ENCODE peak calls at places on chromosomes 2 and 18, in seven cellular contexts. C is MM.1S, N is upper lobe of right lung, R is brain microvascular endothelial cell, O is uterus, G is tibial artery, E is HCT116. A is an unnamed sample.

GRCh38 chr2:183214680-183215079 is 90.4 kb downstream of the NUP35 start:
- DNase-seq in C (no peak), N (no peak), R (no peak), O (no peak), G (no peak), E (no peak), A (no peak)

GRCh38 chr2:23363831-23364230 is 21.1 kb upstream of the KLHL29 start:
- DNase-seq in C (no peak), N (no peak), R (no peak), O (no peak), G (no peak), E (no peak), A (no peak)

GRCh38 chr2:173979721-173980351 is 14.7 kb upstream of the SP3 start:
- DNase-seq in C (no peak), N (no peak), R (no peak), O (no peak), G (peak), E (no peak), A (no peak)

GRCh38 chr2:230798769-230799399 is 65.9 kb upstream of the ITM2C start:
- DNase-seq in C (peak), N (no peak), R (peak), O (no peak), G (no peak), E (no peak), A (peak)

GRCh38 chr2:205563646-205564045 is 118.7 kb upstream of the NRP2 start:
- DNase-seq in C (no peak), N (peak), R (no peak), O (no peak), G (peak), E (peak), A (peak)

GRCh38 chr2:43142921-43143438 is 83.4 kb downstream of the ZFP36L2 start:
- DNase-seq in C (no peak), N (no peak), R (no peak), O (no peak), G (no peak), E (peak), A (peak)

GRCh38 chr2:37011126-37011525 is 44.8 kb upstream of the STRN start:
- DNase-seq in C (no peak), N (no peak), R (no peak), O (no peak), G (no peak), E (no peak), A (peak)

GRCh38 chr2:136305517-136306192 is 187.7 kb upstream of the CXCR4 start:
- DNase-seq in C (peak), N (no peak), R (no peak), O (no peak), G (no peak), E (no peak), A (no peak)

GRCh38 chr2:213016166-213016983 is 135.0 kb downstream of the IKZF2 start:
- DNase-seq in C (no peak), N (no peak), R (no peak), O (no peak), G (no peak), E (no peak), A (no peak)

GRCh38 chr2:33340265-33340664 is 136.2 kb upstream of the RASGRP3 start:
- DNase-seq in C (no peak), N (peak), R (peak), O (peak), G (peak), E (no peak), A (no peak)

GRCh38 chr2:63856302-63856600 is 14.6 kb downstream of the UGP2 start:
- DNase-seq in C (no peak), N (no peak), R (no peak), O (no peak), G (no peak), E (no peak), A (no peak)

GRCh38 chr2:71746946-71747501 is 293.7 kb downstream of the DYSF start:
- DNase-seq in C (peak), N (no peak), R (no peak), O (peak), G (peak), E (no peak), A (no peak)

GRCh38 chr2:47272905-47273758 is 118.0 kb upstream of the STPG4 start:
- DNase-seq in C (no peak), N (no peak), R (no peak), O (no peak), G (no peak), E (no peak), A (no peak)

GRCh38 chr18:37533647-37534565 is 31.7 kb downstream of the CELF4 start:
- DNase-seq in C (no peak), N (no peak), R (no peak), O (no peak), G (no peak), E (no peak), A (peak)
- TF ChIP-seq CTCF in C (peak), N (no peak), R (peak), O (no peak), G (no peak), E (peak), A (peak)

DNA sequence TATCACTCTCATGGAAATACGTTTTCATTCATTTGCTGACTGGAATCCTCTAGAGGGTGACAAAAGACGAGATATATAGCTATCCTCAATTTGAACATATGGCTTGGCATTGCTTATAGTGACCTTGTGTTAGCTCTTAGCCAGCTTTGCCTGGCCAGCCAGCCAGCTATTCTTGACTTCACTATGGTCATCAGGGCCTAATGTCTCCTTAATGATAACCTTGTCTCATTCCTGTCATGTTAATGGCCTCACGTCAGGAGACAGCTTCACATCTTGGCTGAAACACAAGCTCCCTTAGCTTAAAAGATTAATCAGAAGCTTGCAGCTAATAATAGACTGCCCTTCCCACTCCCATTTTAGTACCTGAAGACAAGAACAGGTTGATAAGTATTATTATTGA is 1517.5 kb upstream of the PIK3C3 start:
- DNase-seq in C (no peak), N (no peak), R (no peak), O (no peak), G (no peak), E (no peak), A (no peak)
- TF ChIP-seq CTCF in C (no peak), N (no peak), R (no peak), O (no peak), G (no peak), E (no peak), A (no peak)

GRCh38 chr2:197310271-197310939 is at the start of gene ANKRD44:
- DNase-seq in C (peak), N (peak), R (peak), O (peak), G (peak), E (peak), A (peak)
- TF ChIP-seq CTCF in C (no peak), N (peak), R (peak), O (no peak), G (peak), E (no peak), A (peak)

GRCh38 chr2:54560146-54560881 is 104.2 kb downstream of the SPTBN1 start:
- DNase-seq in C (peak), N (no peak), R (no peak), O (peak), G (peak), E (no peak), A (peak)
- TF ChIP-seq CTCF in C (no peak), N (no peak), R (no peak), O (no peak), G (no peak), E (no peak), A (peak)

GRCh38 chr2:86372641-86373502 is 35.4 kb upstream of the REEP1 start:
- DNase-seq in C (no peak), N (no peak), R (peak), O (peak), G (no peak), E (peak), A (peak)
- TF ChIP-seq CTCF in C (peak), N (peak), R (peak), O (peak), G (peak), E (peak), A (peak)

GRCh38 chr2:170394988-170395387 is 217.0 kb downstream of the MYO3B start:
- DNase-seq in C (no peak), N (no peak), R (no peak), O (no peak), G (no peak), E (no peak), A (no peak)

GRCh38 chr2:170393861-170394498 is 216.0 kb downstream of the MYO3B start:
- DNase-seq in C (no peak), N (no peak), R (no peak), O (no peak), G (no peak), E (no peak), A (no peak)

GRCh38 chr2:170401187-170401586 is 223.2 kb downstream of the MYO3B start:
- DNase-seq in C (no peak), N (no peak), R (no peak), O (no peak), G (no peak), E (no peak), A (no peak)

GRCh38 chr2:170391018-170391417 is 213.1 kb downstream of the MYO3B start:
- DNase-seq in C (no peak), N (no peak), R (no peak), O (no peak), G (no peak), E (no peak), A (no peak)

GRCh38 chr2:170396799-170397459 is 219.0 kb downstream of the MYO3B start:
- DNase-seq in C (peak), N (no peak), R (no peak), O (no peak), G (no peak), E (no peak), A (peak)
- TF ChIP-seq CTCF in C (peak), N (peak), R (peak), O (peak), G (no peak), E (peak), A (peak)

DNA sequence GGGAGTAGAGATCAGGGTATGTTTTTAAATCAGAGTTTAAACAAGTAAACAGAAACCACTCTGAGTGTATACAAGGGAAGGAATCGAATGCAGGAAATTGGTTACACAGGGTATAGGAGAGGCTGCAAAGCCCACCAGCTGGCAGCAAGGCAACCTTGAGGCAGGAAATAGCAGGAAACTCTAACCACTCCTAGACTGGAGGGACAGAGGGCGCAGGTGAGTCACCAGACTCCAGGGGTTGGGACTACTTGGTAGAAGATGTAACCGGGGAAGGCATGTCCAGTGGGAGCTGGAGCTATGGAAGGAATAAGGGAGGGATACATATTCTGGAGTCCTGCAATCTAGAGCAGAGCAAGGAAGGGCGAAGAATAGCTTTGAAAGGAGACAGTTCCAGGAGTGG is 152.3 kb downstream of the MEIS1 start:
- DNase-seq in C (no peak), N (no peak), R (no peak), O (no peak), G (no peak), E (no peak), A (peak)
- TF ChIP-seq CTCF in C (no peak), N (peak), R (peak), O (no peak), G (no peak), E (no peak), A (peak)

GRCh38 chr18:33833847-33834246 is 255.8 kb downstream of the ASXL3 start:
- DNase-seq in C (no peak), N (no peak), R (no peak), O (no peak), G (no peak), E (no peak), A (peak)
- TF ChIP-seq CTCF in C (peak), N (no peak), R (peak), O (no peak), G (no peak), E (no peak), A (peak)